ENCODE peak calls at places on chromosome 14, in eight cellular contexts. F is A549; M is neural progenitor cell; K is CD8-positive, alpha-beta memory T cell; O is ovary; S is CD4-positive, alpha-beta T cell; A is heart left ventricle; Y is lower lobe of right lung. Z is an unnamed sample.

GRCh38 chr14:67428501-67429031 is 16.6 kb upstream of the PLEK2 start:
- DNase-seq in F (no peak), M (no peak), K (no peak), O (no peak), S (no peak), A (no peak), Y (no peak), Z (no peak)

GRCh38 chr14:75645051-75645450 is 15.6 kb downstream of the ERG28 start:
- DNase-seq in F (no peak), M (no peak), K (no peak), O (no peak), S (no peak), A (no peak), Y (no peak), Z (no peak)

GRCh38 chr14:71650187-71650586 is 282.0 kb upstream of the RGS6 start:
- DNase-seq in F (no peak), M (no peak), K (no peak), O (no peak), S (no peak), A (no peak), Y (no peak), Z (no peak)

GRCh38 chr14:35285168-35285990 is 6.8 kb upstream of the PSMA6 start:
- DNase-seq in F (no peak), M (no peak), K (no peak), O (no peak), S (no peak), A (no peak), Y (no peak), Z (no peak)

GRCh38 chr14:104545151-104545931 is 34.2 kb upstream of the C14orf180 start:
- DNase-seq in F (no peak), M (no peak), K (peak), O (peak), S (no peak), A (no peak), Y (no peak), Z (peak)

GRCh38 chr14:53982546-53982945 is 25.9 kb upstream of the BMP4 start:
- DNase-seq in F (no peak), M (no peak), K (no peak), O (no peak), S (no peak), A (no peak), Y (no peak), Z (no peak)

GRCh38 chr14:93045211-93045674 is 70.5 kb downstream of the ITPK1 start:
- DNase-seq in F (no peak), M (peak), K (no peak), O (no peak), S (no peak), A (no peak), Y (no peak), Z (no peak)

GRCh38 chr14:22333408-22334274 is 255.4 kb downstream of the DAD1 start:
- DNase-seq in F (peak), M (peak), K (no peak), O (no peak), S (no peak), A (no peak), Y (no peak), Z (no peak)

GRCh38 chr14:50109342-50109741 is 7.0 kb downstream of the VCPKMT start:
- DNase-seq in F (no peak), M (no peak), K (no peak), O (no peak), S (no peak), A (no peak), Y (no peak), Z (no peak)

GRCh38 chr14:75489480-75489837 is 32.8 kb upstream of the BATF start:
- DNase-seq in F (no peak), M (no peak), K (no peak), O (no peak), S (no peak), A (no peak), Y (no peak), Z (no peak)

GRCh38 chr14:35337557-35338255 is 45.5 kb downstream of the PSMA6 start:
- DNase-seq in F (no peak), M (no peak), K (no peak), O (no peak), S (no peak), A (no peak), Y (peak), Z (peak)

GRCh38 chr14:52563120-52563519 is 10.5 kb downstream of the GPR137C start:
- DNase-seq in F (no peak), M (no peak), K (no peak), O (no peak), S (no peak), A (no peak), Y (no peak), Z (no peak)

GRCh38 chr14:88562831-88563686 is at the start of gene ZC3H14:
- DNase-seq in F (peak), M (peak), K (peak), O (peak), S (peak), A (peak), Y (peak), Z (peak)

GRCh38 chr14:106268013-106268727 is 741.8 kb downstream of the TMEM121 start:
- DNase-seq in F (no peak), M (no peak), K (peak), O (no peak), S (peak), A (no peak), Y (peak), Z (no peak)

GRCh38 chr14:30227871-30228270 is 300.2 kb upstream of the PRKD1 start:
- DNase-seq in F (no peak), M (no peak), K (no peak), O (peak), S (no peak), A (no peak), Y (no peak), Z (no peak)

GRCh38 chr14:89221109-89221508 is 195.9 kb downstream of the FOXN3 start:
- DNase-seq in F (no peak), M (no peak), K (no peak), O (no peak), S (no peak), A (no peak), Y (no peak), Z (no peak)

GRCh38 chr14:79199217-79199616 is 1012.1 kb downstream of the DIO2 start:
- DNase-seq in F (no peak), M (no peak), K (no peak), O (no peak), S (no peak), A (no peak), Y (no peak), Z (no peak)

GRCh38 chr14:98404811-98405210 is 867.2 kb downstream of the BCL11B start:
- DNase-seq in F (no peak), M (peak), K (no peak), O (no peak), S (no peak), A (no peak), Y (no peak), Z (no peak)

GRCh38 chr14:55107766-55108554 is 21.1 kb upstream of the LGALS3 start:
- DNase-seq in F (peak), M (no peak), K (peak), O (peak), S (peak), A (peak), Y (peak), Z (peak)

GRCh38 chr14:21526672-21527319 is 650 bp upstream of the SALL2 start:
- DNase-seq in F (no peak), M (peak), K (no peak), O (no peak), S (no peak), A (no peak), Y (no peak), Z (no peak)

GRCh38 chr14:71725802-71726638 is 206.2 kb upstream of the RGS6 start:
- DNase-seq in F (no peak), M (no peak), K (no peak), O (no peak), S (no peak), A (no peak), Y (no peak), Z (no peak)

GRCh38 chr14:90408713-90409112 is 11.9 kb downstream of the CALM1 start:
- DNase-seq in F (no peak), M (no peak), K (no peak), O (no peak), S (no peak), A (no peak), Y (no peak), Z (no peak)
- H3K27ac ChIP-seq in F (peak), M (no peak), K (no peak), O (peak), S (no peak), A (peak), Y (peak), Z (peak)

DNA sequence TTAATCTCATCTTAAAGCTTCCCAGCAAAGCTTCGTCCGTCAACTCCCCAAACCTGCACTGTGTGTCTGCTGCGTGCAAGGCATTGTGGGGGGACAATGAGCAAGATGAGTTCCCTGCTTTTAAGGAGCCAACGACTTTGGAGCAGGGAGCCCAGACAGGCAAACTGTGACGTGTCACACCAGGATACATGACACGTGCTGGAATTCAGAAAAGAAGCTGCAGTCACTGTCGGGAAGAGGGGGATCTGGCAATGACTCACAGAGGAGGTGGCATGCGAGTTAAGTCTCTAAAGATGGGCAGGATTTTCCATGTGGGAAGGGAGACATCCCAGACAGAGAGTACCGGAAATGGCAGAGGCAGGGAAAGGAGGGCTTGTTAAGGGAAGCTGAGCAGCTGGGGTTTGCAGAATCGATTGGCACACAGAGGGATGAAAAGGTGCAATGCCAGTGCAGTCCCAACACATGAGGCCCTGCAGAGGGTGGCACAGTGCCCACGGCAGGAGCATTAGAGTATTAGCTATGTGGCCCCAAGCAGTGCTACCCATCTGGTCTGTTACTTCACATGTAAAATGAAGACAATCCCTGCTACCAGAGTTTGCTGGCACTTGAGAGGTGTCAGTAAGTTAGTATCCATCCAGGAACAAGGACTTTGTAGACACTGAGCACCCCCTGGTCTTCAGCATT is 52.9 kb downstream of the SETD3 start:
- DNase-seq in F (no peak), M (no peak), K (no peak), O (no peak), S (no peak), A (no peak), Y (no peak), Z (no peak)
- H3K27ac ChIP-seq in F (no peak), M (no peak), K (no peak), O (no peak), S (no peak), A (no peak), Y (no peak), Z (no peak)

GRCh38 chr14:76780058-76780345 is 18.7 kb downstream of the VASH1 start:
- DNase-seq in F (no peak), M (no peak), K (no peak), O (no peak), S (no peak), A (no peak), Y (no peak), Z (no peak)
- H3K27ac ChIP-seq in F (no peak), M (no peak), K (no peak), O (no peak), S (no peak), A (no peak), Y (no peak), Z (no peak)

GRCh38 chr14:81474685-81475324 is 58.8 kb downstream of the SEL1L start:
- DNase-seq in F (no peak), M (no peak), K (no peak), O (no peak), S (no peak), A (no peak), Y (no peak), Z (no peak)
- H3K27ac ChIP-seq in F (no peak), M (no peak), K (peak), O (no peak), S (peak), A (no peak), Y (no peak), Z (no peak)

DNA sequence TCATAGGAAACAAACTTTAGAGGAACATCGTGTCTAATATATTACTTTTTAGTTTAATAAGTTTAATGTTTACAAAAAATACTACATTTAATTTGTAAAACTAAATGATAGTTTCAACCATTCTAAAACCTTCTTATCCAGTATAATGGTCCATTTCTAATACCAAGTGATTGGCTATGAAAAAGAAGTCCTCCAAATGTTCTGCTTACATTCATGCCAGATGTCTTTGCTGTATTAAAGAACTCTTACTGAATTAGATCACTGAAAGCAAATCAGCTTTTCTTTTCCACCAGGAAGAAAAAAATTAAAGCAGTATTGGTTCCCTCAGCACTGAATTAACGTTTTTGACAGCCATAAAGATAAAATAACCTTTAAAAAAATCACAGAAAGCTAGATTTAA is 3.7 kb downstream of the NOVA1 start:
- DNase-seq in F (no peak), M (no peak), K (no peak), O (no peak), S (no peak), A (no peak), Y (no peak), Z (no peak)
- H3K27ac ChIP-seq in F (no peak), M (peak), K (no peak), O (no peak), S (no peak), A (no peak), Y (no peak), Z (no peak)

GRCh38 chr14:100727565-100728240 is 1.0 kb downstream of the DLK1 start:
- DNase-seq in F (no peak), M (no peak), K (no peak), O (no peak), S (no peak), A (no peak), Y (no peak), Z (no peak)

GRCh38 chr14:100724061-100724460 is 2.6 kb upstream of the DLK1 start:
- DNase-seq in F (no peak), M (no peak), K (no peak), O (no peak), S (no peak), A (no peak), Y (no peak), Z (no peak)

GRCh38 chr14:100726812-100727564 is at the start of gene DLK1:
- DNase-seq in F (no peak), M (peak), K (no peak), O (no peak), S (no peak), A (no peak), Y (no peak), Z (no peak)

GRCh38 chr14:100725587-100726387 is 905 bp upstream of the DLK1 start:
- DNase-seq in F (no peak), M (no peak), K (no peak), O (no peak), S (no peak), A (no peak), Y (no peak), Z (no peak)

GRCh38 chr14:100726467-100726811 is 253 bp upstream of the DLK1 start:
- DNase-seq in F (no peak), M (peak), K (no peak), O (no peak), S (no peak), A (no peak), Y (no peak), Z (no peak)
- H3K27ac ChIP-seq in F (no peak), M (no peak), K (peak), O (no peak), S (no peak), A (no peak), Y (no peak), Z (no peak)

GRCh38 chr14:59360923-59361794 is 104.0 kb downstream of the GPR135 start:
- DNase-seq in F (peak), M (no peak), K (no peak), O (peak), S (no peak), A (peak), Y (peak), Z (peak)
- H3K27ac ChIP-seq in F (peak), M (no peak), K (no peak), O (no peak), S (no peak), A (peak), Y (peak), Z (peak)

GRCh38 chr14:81224222-81224621 is 3.5 kb upstream of the GTF2A1 start:
- DNase-seq in F (no peak), M (no peak), K (no peak), O (no peak), S (no peak), A (no peak), Y (no peak), Z (no peak)
- H3K27ac ChIP-seq in F (no peak), M (no peak), K (no peak), O (no peak), S (no peak), A (no peak), Y (no peak), Z (no peak)